ENCODE peak calls at places on chromosomes 2 and 18, in seven cellular contexts. H, N, J, A, Z, G and L are unnamed samples.

GRCh38 chr2:67876176-67876575 is 186.6 kb downstream of the C1D start:
- DNase-seq in H (no peak), N (no peak), J (no peak), A (no peak), Z (no peak), G (no peak), L (no peak)

GRCh38 chr2:147030966-147031760 is 813.7 kb upstream of the ACVR2A start:
- DNase-seq in H (no peak), N (no peak), J (no peak), A (no peak), Z (no peak), G (no peak), L (no peak)

GRCh38 chr2:203682688-203683130 is 23.7 kb upstream of the CD28 start:
- DNase-seq in H (no peak), N (no peak), J (no peak), A (no peak), Z (no peak), G (no peak), L (no peak)

GRCh38 chr2:27408601-27409320 is 630 bp downstream of the PPM1G start:
- DNase-seq in H (peak; percentile 29), N (no peak), J (no peak), A (no peak), Z (peak; percentile 27), G (peak; percentile 33), L (no peak)

GRCh38 chr2:229454934-229455631 is 184.0 kb upstream of the PID1 start:
- DNase-seq in H (peak; percentile 50), N (no peak), J (no peak), A (no peak), Z (no peak), G (no peak), L (no peak)

GRCh38 chr2:173572848-173573247 is 218.2 kb downstream of the CDCA7 start:
- DNase-seq in H (no peak), N (no peak), J (no peak), A (no peak), Z (no peak), G (no peak), L (no peak)

GRCh38 chr18:12061685-12062084 is 32.0 kb upstream of the ANKRD62 start:
- DNase-seq in H (no peak), N (no peak), J (no peak), A (no peak), Z (no peak), G (no peak), L (no peak)

GRCh38 chr2:191714925-191715324 is 37.0 kb downstream of the NABP1 start:
- DNase-seq in H (no peak), N (no peak), J (no peak), A (no peak), Z (no peak), G (no peak), L (no peak)

GRCh38 chr2:234971494-234971893 is 19.7 kb downstream of the SH3BP4 start:
- DNase-seq in H (no peak), N (no peak), J (no peak), A (no peak), Z (no peak), G (no peak), L (no peak)

GRCh38 chr18:21897811-21898210 is 157.2 kb downstream of the MIB1 start:
- DNase-seq in H (peak; percentile 55), N (peak; percentile 55), J (peak; percentile 72), A (no peak), Z (peak; percentile 42), G (peak; percentile 68), L (peak; percentile 58)

GRCh38 chr2:181036848-181037603 is 56.6 kb downstream of the UBE2E3 start:
- DNase-seq in H (no peak), N (no peak), J (no peak), A (no peak), Z (no peak), G (no peak), L (no peak)

GRCh38 chr2:23925702-23926288 is 1.1 kb downstream of the ATAD2B start:
- DNase-seq in H (peak; percentile 45), N (peak; percentile 43), J (no peak), A (peak; percentile 82), Z (peak; percentile 73), G (peak; percentile 71), L (peak; percentile 52)

GRCh38 chr2:16010951-16011620 is 70.7 kb downstream of the MYCN start:
- DNase-seq in H (no peak), N (no peak), J (no peak), A (no peak), Z (no peak), G (no peak), L (no peak)

GRCh38 chr2:222142027-222142426 is 156.8 kb downstream of the PAX3 start:
- DNase-seq in H (no peak), N (no peak), J (no peak), A (no peak), Z (no peak), G (no peak), L (no peak)

GRCh38 chr18:63309422-63309821 is 10.1 kb downstream of the BCL2 start:
- DNase-seq in H (no peak), N (no peak), J (no peak), A (no peak), Z (no peak), G (no peak), L (no peak)

GRCh38 chr2:19357383-19358241 is 811 bp downstream of the OSR1 start:
- DNase-seq in H (no peak), N (peak; percentile 45), J (peak; percentile 46), A (no peak), Z (peak; percentile 42), G (no peak), L (peak; percentile 47)

GRCh38 chr2:199810422-199811250 is 40.4 kb downstream of the FTCDNL1 start:
- DNase-seq in H (no peak), N (no peak), J (no peak), A (no peak), Z (no peak), G (no peak), L (no peak)

GRCh38 chr2:168231609-168232241 is 15.7 kb downstream of the STK39 start:
- DNase-seq in H (no peak), N (no peak), J (no peak), A (peak; percentile 78), Z (no peak), G (no peak), L (no peak)

GRCh38 chr2:138115664-138116063 is 151.4 kb downstream of the HNMT start:
- DNase-seq in H (no peak), N (no peak), J (no peak), A (no peak), Z (no peak), G (peak; percentile 32), L (no peak)

GRCh38 chr2:240250150-240250984 is 109.9 kb upstream of the OTOS start:
- DNase-seq in H (no peak), N (peak; percentile 32), J (no peak), A (peak; percentile 61), Z (no peak), G (no peak), L (peak; percentile 20)

DNA sequence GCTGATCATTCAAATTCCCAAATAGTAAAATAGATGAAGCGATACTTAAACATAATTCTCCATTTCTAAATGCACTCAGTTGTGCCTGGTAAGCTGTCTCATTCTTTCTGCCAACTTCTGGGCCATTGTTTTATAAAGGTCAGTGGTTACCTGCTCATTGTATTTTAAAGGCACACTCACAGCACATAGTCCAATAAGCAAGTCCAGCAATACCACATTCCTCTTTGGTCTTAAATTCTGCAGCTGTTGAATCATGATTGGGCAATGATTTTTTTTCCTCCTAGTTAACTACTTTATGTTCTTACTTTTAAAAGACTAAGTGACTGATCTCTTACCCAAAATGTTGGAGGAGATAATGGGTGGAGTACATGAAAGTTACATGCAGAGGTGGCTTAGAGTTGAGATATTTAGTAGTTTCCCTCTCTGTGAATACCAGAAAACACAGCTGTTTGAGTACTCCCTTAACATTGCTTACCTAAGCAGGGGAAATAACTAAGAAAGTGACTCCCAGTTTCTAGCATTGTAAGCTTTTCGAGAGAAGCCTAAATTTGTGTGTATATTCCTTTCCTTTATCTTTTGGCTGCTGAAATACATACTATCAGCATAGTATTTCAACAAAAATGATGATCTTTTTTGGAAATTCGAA is 220.7 kb downstream of the CAMKMT start:
- DNase-seq in H (no peak), N (no peak), J (no peak), A (no peak), Z (no peak), G (no peak), L (no peak)
- TF ChIP-seq EP300 in H (no peak), N (no peak), J (no peak), A (no peak), Z (no peak), G (no peak), L (no peak)

DNA sequence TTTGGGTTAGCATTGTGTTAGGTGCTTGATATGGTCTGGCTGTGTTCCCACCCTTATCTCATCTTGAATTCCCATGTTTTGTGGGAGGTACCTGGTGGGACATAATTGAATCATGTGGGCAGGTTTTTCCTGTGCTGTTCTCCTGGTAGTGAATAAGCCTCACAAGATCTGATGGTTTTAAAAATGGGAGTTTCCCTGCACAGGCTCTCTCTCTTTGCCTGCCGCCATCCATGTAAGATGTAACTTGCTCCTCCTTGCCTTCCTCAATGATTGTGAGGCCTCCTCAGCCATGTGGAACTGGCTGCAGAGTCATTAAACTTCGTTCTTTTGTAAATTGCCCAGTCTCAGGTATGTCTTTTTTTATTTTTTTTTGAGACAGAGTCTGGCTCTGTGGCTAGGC is 2.8 kb downstream of the MSH2 start:
- DNase-seq in H (no peak), N (no peak), J (no peak), A (no peak), Z (no peak), G (no peak), L (no peak)
- H3K4me3 ChIP-seq in H (no peak overlapping the region), N (no peak overlapping the region), J (no peak overlapping the region), A (no peak overlapping the region), Z (no peak overlapping the region), G (no peak overlapping the region), L (no peak overlapping the region)

DNA sequence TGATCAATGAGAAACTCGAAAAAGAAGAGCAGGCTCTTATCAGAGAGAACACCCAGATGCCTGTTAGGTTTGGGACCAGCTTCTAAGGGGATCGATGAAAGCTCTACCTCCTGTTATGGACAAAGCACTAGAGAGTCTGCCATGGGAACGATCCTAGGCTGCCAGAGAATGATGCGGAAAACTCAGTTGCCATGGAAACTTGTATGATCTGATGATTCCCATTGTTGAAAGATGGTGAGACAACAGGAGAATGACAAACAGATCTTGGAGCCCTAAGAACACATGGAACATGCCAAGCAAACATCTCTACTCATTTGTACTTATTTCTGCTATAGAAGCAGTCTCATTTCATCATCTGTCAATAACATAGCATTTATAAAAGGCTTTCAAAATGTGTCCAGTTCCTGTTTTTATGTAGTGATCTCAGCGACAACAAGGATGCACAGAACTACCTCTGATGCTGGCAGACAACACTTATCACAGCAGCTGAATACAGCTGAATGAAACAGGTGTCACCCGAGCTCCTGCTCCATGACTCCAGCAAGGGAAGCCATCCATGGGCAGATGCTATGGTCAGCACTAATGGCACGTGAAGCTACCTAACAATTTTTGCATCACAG is 59.6 kb downstream of the NCKAP5 start:
- DNase-seq in H (no peak), N (no peak), J (no peak), A (no peak), Z (no peak), G (no peak), L (no peak)
- TF ChIP-seq EP300 in H (no peak), N (no peak), J (no peak), A (no peak), Z (no peak), G (no peak), L (no peak)

DNA sequence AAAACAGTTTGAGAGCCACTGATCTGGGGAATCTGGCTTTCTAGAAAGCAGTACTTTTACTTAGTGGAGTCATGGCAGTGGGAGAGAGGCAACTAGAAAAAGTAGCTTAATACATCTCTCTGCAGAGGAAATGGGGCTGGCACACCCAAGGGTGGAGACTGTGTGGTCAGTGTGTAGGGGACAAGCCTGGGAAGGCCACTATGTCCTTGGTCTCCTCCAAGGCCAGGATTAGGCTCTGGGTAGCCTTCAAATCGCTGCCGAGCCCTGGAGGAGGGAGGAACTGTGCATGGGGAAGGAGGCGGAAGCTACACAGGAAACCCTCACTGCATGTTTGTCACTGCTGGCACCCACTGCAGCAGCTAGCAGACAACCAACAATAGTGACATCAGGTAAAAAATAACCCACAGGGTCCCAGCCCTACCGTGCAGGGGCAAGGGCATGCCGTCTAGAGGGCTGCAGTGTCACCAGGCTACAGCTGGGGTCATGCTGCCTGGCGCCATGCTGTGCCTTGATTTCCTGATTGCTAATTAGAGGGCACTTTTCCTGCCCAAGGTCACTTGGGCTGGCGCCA is 34.8 kb downstream of the LBH start:
- DNase-seq in H (no peak), N (no peak), J (no peak), A (no peak), Z (peak; percentile 34), G (no peak), L (peak; percentile 36)
- H3K4me3 ChIP-seq in H (no peak overlapping the region), N (no peak overlapping the region), J (no peak overlapping the region), A (no peak overlapping the region), Z (no peak overlapping the region), G (no peak overlapping the region), L (no peak overlapping the region)